ENCODE peak calls at places on chromosomes 3 and 15, in four cellular contexts. One of them, this sample, is unnamed.

GRCh38 chr3:165339753-165340152 is 143.6 kb upstream of the SLITRK3 start:
- DNase-seq in left ventricle myocardium superior: no peak
- DNase-seq in GF-D8: no peak
- DNase-seq in CD8-positive, alpha-beta memory T cell: no peak
- DNase-seq in this sample: no peak

GRCh38 chr3:195247863-195248189 is 23.1 kb downstream of the XXYLT1 start:
- DNase-seq in left ventricle myocardium superior: no peak
- DNase-seq in GF-D8: no peak
- DNase-seq in CD8-positive, alpha-beta memory T cell: no peak
- DNase-seq in this sample: no peak

GRCh38 chr3:178703268-178703975 is 167.2 kb downstream of the KCNMB2 start:
- DNase-seq in left ventricle myocardium superior: no peak
- DNase-seq in GF-D8: no peak
- DNase-seq in CD8-positive, alpha-beta memory T cell: no peak
- DNase-seq in this sample: no peak

GRCh38 chr3:32884532-32885031 is 66.8 kb downstream of the TRIM71 start:
- DNase-seq in left ventricle myocardium superior: no peak
- DNase-seq in GF-D8: no peak
- DNase-seq in CD8-positive, alpha-beta memory T cell: no peak
- DNase-seq in this sample: no peak

GRCh38 chr15:23566070-23567050 is 886 bp downstream of the MKRN3 start:
- DNase-seq in left ventricle myocardium superior: peak
- DNase-seq in GF-D8: no peak
- DNase-seq in CD8-positive, alpha-beta memory T cell: peak
- DNase-seq in this sample: no peak

GRCh38 chr3:38205472-38205805 is 40.1 kb downstream of the OXSR1 start:
- DNase-seq in left ventricle myocardium superior: no peak
- DNase-seq in GF-D8: no peak
- DNase-seq in CD8-positive, alpha-beta memory T cell: no peak
- DNase-seq in this sample: no peak

GRCh38 chr15:55475842-55476241 is 32.2 kb downstream of the DNAAF4 start:
- DNase-seq in left ventricle myocardium superior: no peak
- DNase-seq in GF-D8: no peak
- DNase-seq in CD8-positive, alpha-beta memory T cell: no peak
- DNase-seq in this sample: no peak

GRCh38 chr15:25671132-25671531 is 192.0 kb downstream of the ATP10A start:
- DNase-seq in left ventricle myocardium superior: no peak
- DNase-seq in GF-D8: no peak
- DNase-seq in CD8-positive, alpha-beta memory T cell: no peak
- DNase-seq in this sample: no peak

GRCh38 chr3:195907730-195908438 is 467 bp downstream of the TNK2 start:
- DNase-seq in left ventricle myocardium superior: peak
- DNase-seq in GF-D8: peak
- DNase-seq in CD8-positive, alpha-beta memory T cell: peak
- DNase-seq in this sample: peak

GRCh38 chr3:72520690-72521308 is 327.4 kb downstream of the SHQ1 start:
- DNase-seq in left ventricle myocardium superior: no peak
- DNase-seq in GF-D8: no peak
- DNase-seq in CD8-positive, alpha-beta memory T cell: no peak
- DNase-seq in this sample: no peak

GRCh38 chr3:126017310-126017709 is 48.3 kb downstream of the ROPN1B start:
- DNase-seq in left ventricle myocardium superior: no peak
- DNase-seq in GF-D8: no peak
- DNase-seq in CD8-positive, alpha-beta memory T cell: no peak
- DNase-seq in this sample: no peak

GRCh38 chr3:48214225-48214624 is 9.1 kb upstream of the CAMP start:
- DNase-seq in left ventricle myocardium superior: no peak
- DNase-seq in GF-D8: no peak
- DNase-seq in CD8-positive, alpha-beta memory T cell: no peak
- DNase-seq in this sample: no peak

GRCh38 chr3:138389144-138389601 is 40.8 kb downstream of the MRAS start:
- DNase-seq in left ventricle myocardium superior: no peak
- DNase-seq in GF-D8: no peak
- DNase-seq in CD8-positive, alpha-beta memory T cell: no peak
- DNase-seq in this sample: no peak

GRCh38 chr3:151439652-151440125 is 21.2 kb downstream of the IGSF10 start:
- DNase-seq in left ventricle myocardium superior: no peak
- DNase-seq in GF-D8: no peak
- DNase-seq in CD8-positive, alpha-beta memory T cell: no peak
- DNase-seq in this sample: no peak

GRCh38 chr3:134445631-134446030 is 40.2 kb downstream of the ANAPC13 start:
- DNase-seq in left ventricle myocardium superior: no peak
- DNase-seq in GF-D8: no peak
- DNase-seq in CD8-positive, alpha-beta memory T cell: no peak
- DNase-seq in this sample: no peak

GRCh38 chr15:79923068-79923514 is 26.3 kb upstream of the MTHFS start:
- DNase-seq in left ventricle myocardium superior: peak
- DNase-seq in GF-D8: no peak
- DNase-seq in CD8-positive, alpha-beta memory T cell: peak
- DNase-seq in this sample: peak

GRCh38 chr3:113985526-113985925 is 37.7 kb downstream of the ZDHHC23 start:
- DNase-seq in left ventricle myocardium superior: no peak
- DNase-seq in GF-D8: no peak
- DNase-seq in CD8-positive, alpha-beta memory T cell: no peak
- DNase-seq in this sample: no peak

GRCh38 chr3:155312781-155313180 is 19.3 kb upstream of the STRIT1 start:
- DNase-seq in left ventricle myocardium superior: no peak
- DNase-seq in GF-D8: no peak
- DNase-seq in CD8-positive, alpha-beta memory T cell: no peak
- DNase-seq in this sample: no peak

GRCh38 chr15:65147902-65148301 is 14.3 kb upstream of the PDCD7 start:
- DNase-seq in left ventricle myocardium superior: no peak
- DNase-seq in GF-D8: no peak
- DNase-seq in CD8-positive, alpha-beta memory T cell: no peak
- DNase-seq in this sample: no peak

GRCh38 chr3:134619884-134620445 is 30.9 kb downstream of the KY start:
- DNase-seq in left ventricle myocardium superior: no peak
- DNase-seq in GF-D8: no peak
- DNase-seq in CD8-positive, alpha-beta memory T cell: no peak
- DNase-seq in this sample: no peak

GRCh38 chr3:71413572-71413971 is 170.0 kb downstream of the FOXP1 start:
- DNase-seq in left ventricle myocardium superior: no peak
- DNase-seq in GF-D8: no peak
- DNase-seq in CD8-positive, alpha-beta memory T cell: no peak
- DNase-seq in this sample: no peak

GRCh38 chr3:2578560-2578959 is 479.9 kb downstream of the CNTN4 start:
- DNase-seq in left ventricle myocardium superior: no peak
- DNase-seq in GF-D8: no peak
- DNase-seq in CD8-positive, alpha-beta memory T cell: no peak
- DNase-seq in this sample: no peak

GRCh38 chr15:31934821-31935220 is 95.5 kb upstream of the CHRNA7 start:
- DNase-seq in left ventricle myocardium superior: no peak
- DNase-seq in GF-D8: no peak
- DNase-seq in CD8-positive, alpha-beta memory T cell: no peak
- DNase-seq in this sample: no peak

GRCh38 chr3:47163023-47163989 is 607 bp downstream of the SETD2 start:
- DNase-seq in left ventricle myocardium superior: peak
- DNase-seq in GF-D8: peak
- DNase-seq in CD8-positive, alpha-beta memory T cell: peak
- DNase-seq in this sample: peak

GRCh38 chr3:47877719-47878118 is 74.8 kb downstream of the DHX30 start:
- DNase-seq in left ventricle myocardium superior: no peak
- DNase-seq in GF-D8: no peak
- DNase-seq in CD8-positive, alpha-beta memory T cell: no peak
- DNase-seq in this sample: no peak

GRCh38 chr15:100651253-100651652 is 48.9 kb downstream of the ASB7 start:
- DNase-seq in left ventricle myocardium superior: no peak
- DNase-seq in GF-D8: no peak
- DNase-seq in CD8-positive, alpha-beta memory T cell: no peak
- DNase-seq in this sample: no peak

GRCh38 chr3:63724987-63725386 is 72.5 kb downstream of the SNTN start:
- DNase-seq in left ventricle myocardium superior: no peak
- DNase-seq in GF-D8: no peak
- DNase-seq in CD8-positive, alpha-beta memory T cell: no peak
- DNase-seq in this sample: no peak

GRCh38 chr3:49761661-49762060 is 24.7 kb downstream of the IP6K1 start:
- DNase-seq in left ventricle myocardium superior: no peak
- DNase-seq in GF-D8: no peak
- DNase-seq in CD8-positive, alpha-beta memory T cell: no peak
- DNase-seq in this sample: no peak

GRCh38 chr15:26453914-26454313 is 319.0 kb downstream of the GABRB3 start:
- DNase-seq in left ventricle myocardium superior: no peak
- DNase-seq in GF-D8: no peak
- DNase-seq in CD8-positive, alpha-beta memory T cell: no peak
- DNase-seq in this sample: no peak

GRCh38 chr3:188590556-188590955 is 436.6 kb downstream of the LPP start:
- DNase-seq in left ventricle myocardium superior: no peak
- DNase-seq in GF-D8: no peak
- DNase-seq in CD8-positive, alpha-beta memory T cell: no peak
- DNase-seq in this sample: no peak

GRCh38 chr3:71890356-71890931 is 105.5 kb upstream of the PROK2 start:
- DNase-seq in left ventricle myocardium superior: no peak
- DNase-seq in GF-D8: no peak
- DNase-seq in CD8-positive, alpha-beta memory T cell: no peak
- DNase-seq in this sample: no peak

GRCh38 chr3:52703356-52703755 is 2.2 kb downstream of the GLT8D1 start:
- DNase-seq in left ventricle myocardium superior: no peak
- DNase-seq in GF-D8: peak
- DNase-seq in CD8-positive, alpha-beta memory T cell: no peak
- DNase-seq in this sample: no peak

GRCh38 chr3:175672119-175672689 is 813.1 kb downstream of the NAALADL2 start:
- DNase-seq in left ventricle myocardium superior: no peak
- DNase-seq in GF-D8: no peak
- DNase-seq in CD8-positive, alpha-beta memory T cell: no peak
- DNase-seq in this sample: no peak

GRCh38 chr3:134483195-134483890 is 2.4 kb downstream of the ANAPC13 start:
- DNase-seq in left ventricle myocardium superior: no peak
- DNase-seq in GF-D8: no peak
- DNase-seq in CD8-positive, alpha-beta memory T cell: no peak
- DNase-seq in this sample: no peak

GRCh38 chr15:65484876-65485275 is 32.6 kb downstream of the DPP8 start:
- DNase-seq in left ventricle myocardium superior: no peak
- DNase-seq in GF-D8: no peak
- DNase-seq in CD8-positive, alpha-beta memory T cell: no peak
- DNase-seq in this sample: no peak

GRCh38 chr3:169618894-169619792 is 44.4 kb downstream of the MECOM start:
- DNase-seq in left ventricle myocardium superior: no peak
- DNase-seq in GF-D8: no peak
- DNase-seq in CD8-positive, alpha-beta memory T cell: no peak
- DNase-seq in this sample: no peak

GRCh38 chr3:29644261-29644660 is 363.4 kb downstream of the RBMS3 start:
- DNase-seq in left ventricle myocardium superior: no peak
- DNase-seq in GF-D8: no peak
- DNase-seq in CD8-positive, alpha-beta memory T cell: no peak
- DNase-seq in this sample: no peak

GRCh38 chr15:43776718-43777292 is at the start of gene ELL3:
- DNase-seq in left ventricle myocardium superior: peak
- DNase-seq in GF-D8: peak
- DNase-seq in CD8-positive, alpha-beta memory T cell: peak
- DNase-seq in this sample: peak

This sample was measured in kidney.